ENCODE peak calls at places on chromosomes 13 and 19, in nine cellular contexts. Z is cardiac fibroblast, A is WERI-Rb-1, B is GM06990, J is PC-3, M is uterus, H is ovary, L is mucosa of descending colon, P is fibroblast of lung. D is an unnamed sample.

GRCh38 chr13:95915102-95915501 is 138.1 kb downstream of the UGGT2 start:
- DNase-seq in Z (no peak), A (no peak), B (no peak), J (no peak), M (no peak), H (no peak), L (no peak), P (no peak), D (no peak)

GRCh38 chr13:60448907-60449510 is 52.0 kb downstream of the TDRD3 start:
- DNase-seq in Z (peak; percentile 74), A (peak; percentile 5), B (no peak), J (peak; percentile 52), M (no peak), H (no peak), L (no peak), P (peak; percentile 44), D (peak; percentile 3)

GRCh38 chr13:19153782-19154450 is 27.7 kb downstream of the TUBA3C start:
- DNase-seq in Z (no peak), A (peak; percentile 48), B (no peak), J (no peak), M (no peak), H (no peak), L (no peak), P (no peak), D (no peak)

GRCh38 chr13:94369862-94370491 is 109.5 kb downstream of the DCT start:
- DNase-seq in Z (peak; percentile 71), A (no peak), B (no peak), J (no peak), M (no peak), H (peak; percentile 41), L (no peak), P (peak; percentile 18), D (no peak)

GRCh38 chr13:35712907-35713685 is 236.6 kb upstream of the MAB21L1 start:
- DNase-seq in Z (no peak), A (no peak), B (no peak), J (no peak), M (no peak), H (no peak), L (no peak), P (peak; percentile 54), D (peak; percentile 91)

GRCh38 chr19:14383898-14384669 is 2.8 kb downstream of the ADGRE5 start:
- DNase-seq in Z (peak; percentile 48), A (no peak), B (peak; percentile 78), J (peak; percentile 56), M (peak; percentile 73), H (no peak), L (peak; percentile 66), P (peak; percentile 62), D (no peak)

GRCh38 chr13:33992891-33993336 is 175.0 kb downstream of the RFC3 start:
- DNase-seq in Z (no peak), A (no peak), B (no peak), J (no peak), M (no peak), H (no peak), L (no peak), P (no peak), D (no peak)

GRCh38 chr19:29501816-29502580 is 23.8 kb upstream of the VSTM2B start:
- DNase-seq in Z (no peak), A (no peak), B (no peak), J (no peak), M (no peak), H (no peak), L (peak; percentile 21), P (no peak), D (no peak)

GRCh38 chr19:58556633-58557252 is 1.7 kb downstream of the UBE2M start:
- DNase-seq in Z (no peak), A (no peak), B (no peak), J (no peak), M (peak; percentile 15), H (peak; percentile 37), L (peak; percentile 45), P (no peak), D (no peak)

GRCh38 chr19:2199861-2200623 is 36.1 kb downstream of the PLEKHJ1 start:
- DNase-seq in Z (no peak), A (no peak), B (no peak), J (no peak), M (no peak), H (no peak), L (no peak), P (no peak), D (no peak)

GRCh38 chr19:2197270-2197669 is 33.5 kb downstream of the DOT1L start:
- DNase-seq in Z (no peak), A (no peak), B (no peak), J (no peak), M (no peak), H (no peak), L (no peak), P (no peak), D (no peak)

GRCh38 chr19:2198317-2198716 is 34.6 kb downstream of the DOT1L start:
- DNase-seq in Z (no peak), A (no peak), B (no peak), J (no peak), M (no peak), H (no peak), L (no peak), P (no peak), D (no peak)

GRCh38 chr19:2201473-2202148 is 34.5 kb downstream of the PLEKHJ1 start:
- DNase-seq in Z (no peak), A (no peak), B (no peak), J (no peak), M (no peak), H (no peak), L (no peak), P (no peak), D (no peak)

GRCh38 chr19:2199215-2199614 is 35.5 kb downstream of the DOT1L start:
- DNase-seq in Z (no peak), A (peak; percentile 26), B (no peak), J (no peak), M (no peak), H (no peak), L (no peak), P (no peak), D (no peak)
- TF ChIP-seq CTCF in Z (peak; percentile 28), A (peak; percentile 72), B (peak; percentile 66), J (peak; percentile 33), M (no peak), H (no peak), L (no peak), P (no peak), D (no peak)

GRCh38 chr13:26983533-26984315 is 187.9 kb downstream of the USP12 start:
- DNase-seq in Z (peak; percentile 26), A (no peak), B (no peak), J (no peak), M (no peak), H (no peak), L (no peak), P (peak; percentile 42), D (no peak)
- TF ChIP-seq CTCF in Z (no peak), A (no peak), B (no peak), J (no peak), M (no peak), H (no peak), L (no peak), P (no peak), D (no peak)

GRCh38 chr13:102940143-102940542 is 94.3 kb downstream of the ERCC5 start:
- DNase-seq in Z (no peak), A (peak; percentile 47), B (no peak), J (no peak), M (no peak), H (no peak), L (no peak), P (no peak), D (no peak)
- TF ChIP-seq CTCF in Z (no peak), A (peak; percentile 49), B (no peak), J (peak; percentile 25), M (no peak), H (no peak), L (no peak), P (no peak), D (no peak)

GRCh38 chr19:33407140-33407551 is 33.6 kb downstream of the CEBPG start:
- DNase-seq in Z (no peak), A (no peak), B (no peak), J (no peak), M (no peak), H (no peak), L (peak; percentile 46), P (no peak), D (no peak)
- TF ChIP-seq CTCF in Z (no peak), A (no peak), B (no peak), J (no peak), M (no peak), H (no peak), L (no peak), P (no peak), D (no peak)

GRCh38 chr19:8116437-8117293 is 32.7 kb downstream of the FBN3 start:
- DNase-seq in Z (no peak), A (no peak), B (no peak), J (peak; percentile 50), M (no peak), H (no peak), L (peak; percentile 32), P (no peak), D (no peak)
- TF ChIP-seq CTCF in Z (no peak), A (no peak), B (no peak), J (peak; percentile 53), M (no peak), H (no peak), L (no peak), P (no peak), D (no peak)

D was measured in AG09319.